ENCODE peak calls at places on chromosomes 11 and 22, in five cellular contexts. F is BE2C, G is ascending aorta, Y is progenitor cell of endocrine pancreas, W is uterus. N is an unnamed sample.

GRCh38 chr11:1203505-1204271 is 19.2 kb upstream of the MUC5B start:
- DNase-seq in G (no peak), F (peak; percentile 2), Y (peak; percentile 11), W (peak; percentile 7), N (no peak)

GRCh38 chr22:36385491-36386350 is 2.0 kb downstream of the MYH9 start:
- DNase-seq in F (peak; percentile 38), W (peak; percentile 74), G (peak; percentile 59), Y (no peak), N (no peak)

GRCh38 chr11:110797453-110797852 is 85.2 kb upstream of the ARHGAP20 start:
- DNase-seq in F (no peak), G (no peak), W (no peak), Y (no peak), N (no peak)

GRCh38 chr11:8099291-8099899 is 18.4 kb downstream of the TUB start:
- DNase-seq in W (peak; percentile 82), F (peak; percentile 64), Y (peak; percentile 68), G (no peak), N (peak; percentile 85)

GRCh38 chr22:42799462-42800405 is 57.3 kb downstream of the ARFGAP3 start:
- DNase-seq in G (no peak), W (no peak), F (no peak), Y (no peak), N (no peak)

GRCh38 chr11:29093416-29093815 is 923.4 kb downstream of the KCNA4 start:
- DNase-seq in F (no peak), W (no peak), Y (no peak), G (no peak), N (no peak)

GRCh38 chr11:124543145-124543544 is 309 bp downstream of the OR8B12 start:
- DNase-seq in Y (no peak), W (no peak), F (no peak), G (no peak), N (no peak)

GRCh38 chr11:5226732-5227327 is at the start of gene HBB:
- DNase-seq in F (no peak), W (no peak), G (no peak), Y (no peak), N (no peak)

GRCh38 chr11:113162590-113162961 is 151.8 kb upstream of the TTC12 start:
- DNase-seq in W (no peak), G (no peak), Y (no peak), F (peak; percentile 41), N (no peak)

GRCh38 chr11:98616256-98616655 is 404.5 kb upstream of the CNTN5 start:
- DNase-seq in F (no peak), W (no peak), G (no peak), Y (no peak), N (no peak)

GRCh38 chr22:24435323-24435645 is 7.9 kb downstream of the ADORA2A start:
- DNase-seq in G (no peak), F (no peak), W (no peak), Y (no peak), N (no peak)

GRCh38 chr11:4146070-4146764 is 51.6 kb downstream of the RRM1 start:
- DNase-seq in F (no peak), Y (no peak), G (no peak), W (no peak), N (no peak)

GRCh38 chr11:76621466-76621865 is 49.1 kb downstream of the LRRC32 start:
- DNase-seq in G (no peak), F (no peak), Y (no peak), W (no peak), N (no peak)

GRCh38 chr11:12717851-12718291 is 43.6 kb downstream of the TEAD1 start:
- DNase-seq in G (no peak), Y (no peak), W (no peak), F (no peak), N (no peak)

GRCh38 chr11:91591021-91591420 is 633.6 kb upstream of the FAT3 start:
- DNase-seq in F (no peak), Y (no peak), W (no peak), G (no peak), N (no peak)

GRCh38 chr11:44564653-44565007 is 833 bp upstream of the CD82 start:
- DNase-seq in F (peak; percentile 42), W (no peak), Y (no peak), G (peak; percentile 84), N (no peak)

GRCh38 chr22:37163618-37164534 is 14.2 kb upstream of the IL2RB start:
- DNase-seq in W (no peak), Y (no peak), F (no peak), G (no peak), N (no peak)

GRCh38 chr11:74412733-74413359 is 14.6 kb upstream of the PGM2L1 start:
- DNase-seq in F (no peak), W (no peak), Y (no peak), G (no peak), N (no peak)

GRCh38 chr11:19368726-19369364 is 128.1 kb upstream of the E2F8 start:
- DNase-seq in F (no peak), G (no peak), W (no peak), Y (no peak), N (no peak)

GRCh38 chr11:103530257-103530656 is 421.0 kb downstream of the DYNC2H1 start:
- DNase-seq in F (no peak), Y (no peak), W (no peak), G (no peak), N (no peak)

GRCh38 chr22:17267661-17268330 is 48.6 kb upstream of the ADA2 start:
- DNase-seq in G (no peak), Y (no peak), F (no peak), W (no peak), N (no peak)

GRCh38 chr11:829116-829945 is 1.6 kb downstream of the CRACR2B start:
- DNase-seq in W (no peak), F (no peak), Y (no peak), G (no peak), N (peak; percentile 48)

GRCh38 chr11:74257934-74258553 is 53.4 kb downstream of the P4HA3 start:
- DNase-seq in F (no peak), W (peak; percentile 38), G (peak; percentile 13), Y (no peak), N (no peak)

GRCh38 chr22:30675436-30675835 is 7.8 kb upstream of the DUSP18 start:
- DNase-seq in F (peak; percentile 27), G (no peak), Y (no peak), W (no peak), N (no peak)

GRCh38 chr11:123590296-123590912 is 64.0 kb downstream of the SCN3B start:
- DNase-seq in G (no peak), F (no peak), Y (no peak), W (no peak), N (peak; percentile 45)

GRCh38 chr11:830295-831131 is 2.2 kb upstream of the CD151 start:
- DNase-seq in F (peak; percentile 81), W (peak; percentile 73), Y (peak; percentile 66), G (no peak), N (peak; percentile 79)

GRCh38 chr22:43707650-43708049 is 104.5 kb downstream of the EFCAB6 start:
- DNase-seq in F (no peak), W (no peak), Y (no peak), G (no peak), N (no peak)

GRCh38 chr11:70026726-70027125 is 51.4 kb upstream of the ANO1 start:
- DNase-seq in G (no peak), F (no peak), Y (no peak), W (no peak), N (no peak)

GRCh38 chr11:133821776-133822175 is 23.5 kb downstream of the SPATA19 start:
- DNase-seq in G (no peak), F (peak; percentile 71), Y (peak; percentile 55), W (no peak), N (peak; percentile 82)

GRCh38 chr22:39520874-39521857 is 804 bp downstream of the ATF4 start:
- DNase-seq in F (peak; percentile 82), Y (peak; percentile 64), G (no peak), W (peak; percentile 85), N (peak; percentile 77)

GRCh38 chr11:34926101-34926830 is 9.8 kb downstream of the PDHX start:
- DNase-seq in W (no peak), F (peak; percentile 5), Y (no peak), G (no peak), N (peak; percentile 11)

GRCh38 chr22:20751185-20751851 is 22.6 kb upstream of the SERPIND1 start:
- DNase-seq in Y (no peak), G (no peak), W (no peak), F (no peak), N (peak; percentile 57)

GRCh38 chr11:3157381-3158130 is 7.6 kb downstream of the OSBPL5 start:
- DNase-seq in Y (no peak), F (peak; percentile 3), G (no peak), W (no peak), N (no peak)

GRCh38 chr11:64643927-64644326 is 52.9 kb downstream of the SLC22A12 start:
- DNase-seq in F (no peak), W (no peak), Y (no peak), G (no peak), N (no peak)

GRCh38 chr11:77879218-77879617 is 58.3 kb downstream of the AAMDC start:
- DNase-seq in G (no peak), Y (no peak), F (peak; percentile 42), W (peak; percentile 47), N (no peak)

GRCh38 chr11:77884829-77885190 is 63.9 kb downstream of the AAMDC start:
- DNase-seq in F (no peak), G (no peak), W (no peak), Y (no peak), N (no peak)

GRCh38 chr11:77883775-77884174 is 62.8 kb downstream of the AAMDC start:
- DNase-seq in Y (no peak), G (no peak), W (no peak), F (no peak), N (no peak)

GRCh38 chr11:77884186-77884828 is 63.4 kb downstream of the AAMDC start:
- DNase-seq in F (no peak), G (no peak), Y (no peak), W (no peak), N (no peak)

GRCh38 chr11:77882396-77882795 is 61.5 kb downstream of the AAMDC start:
- DNase-seq in Y (no peak), G (no peak), F (no peak), W (no peak), N (no peak)
- TF ChIP-seq CTCF in Y (no peak), G (no peak), F (no peak), W (no peak), N (no peak)

GRCh38 chr22:32794449-32795213 is 6.9 kb upstream of the TIMP3 start:
- DNase-seq in Y (no peak), G (no peak), F (no peak), W (no peak), N (no peak)
- TF ChIP-seq CTCF in Y (no peak), G (no peak), F (peak; percentile 43), W (no peak), N (no peak)

GRCh38 chr11:130548491-130548833 is 100.0 kb downstream of the ADAMTS15 start:
- DNase-seq in G (no peak), F (no peak), Y (no peak), W (no peak), N (no peak)
- TF ChIP-seq CTCF in G (no peak), F (no peak), Y (no peak), W (no peak), N (no peak)

GRCh38 chr11:93622043-93622442 is 39.4 kb upstream of the CEP295 start:
- DNase-seq in W (no peak), F (no peak), Y (no peak), G (no peak), N (no peak)
- TF ChIP-seq CTCF in W (no peak), F (peak; percentile 27), Y (no peak), G (no peak), N (no peak)